ENCODE peak calls at places on chromosomes 11 and 22, in eight cellular contexts. X, I, O, V, P, D, J and E are unnamed samples.

GRCh38 chr11:19232910-19233503 is 7.7 kb downstream of the E2F8 start:
- DNase-seq in P (no peak), D (no peak), I (peak; percentile 33), O (no peak), J (no peak), X (no peak), V (no peak), E (peak; percentile 76)

GRCh38 chr11:45233121-45233803 is 52.9 kb downstream of the SYT13 start:
- DNase-seq in V (peak; percentile 69), I (peak; percentile 69), J (peak; percentile 33), O (peak; percentile 68), X (peak; percentile 76), D (peak; percentile 85), P (peak; percentile 67), E (peak; percentile 68)

GRCh38 chr11:87722756-87723599 is 452.3 kb downstream of the RAB38 start:
- DNase-seq in I (peak; percentile 36), V (no peak), X (peak; percentile 47), D (no peak), J (no peak), P (peak; percentile 16), O (no peak), E (peak; percentile 19)

GRCh38 chr11:12139144-12139881 is 28.9 kb downstream of the MICAL2 start:
- DNase-seq in X (no peak), D (no peak), J (no peak), V (no peak), I (no peak), P (no peak), O (no peak), E (peak; percentile 91)

GRCh38 chr11:35862666-35863065 is 81.2 kb upstream of the LDLRAD3 start:
- DNase-seq in X (no peak), O (no peak), I (no peak), J (no peak), V (no peak), P (no peak), D (no peak), E (no peak)

GRCh38 chr11:41116970-41117369 is 342.5 kb downstream of the LRRC4C start:
- DNase-seq in D (no peak), O (no peak), J (no peak), P (no peak), X (no peak), I (no peak), V (no peak), E (no peak)

GRCh38 chr22:30014244-30014643 is 66.0 kb upstream of the HORMAD2 start:
- DNase-seq in D (no peak), P (peak; percentile 13), X (no peak), J (no peak), O (no peak), V (no peak), I (no peak), E (no peak)

GRCh38 chr11:2302280-2302843 is 549 bp downstream of the TSPAN32 start:
- DNase-seq in V (no peak), I (no peak), O (peak; percentile 28), P (peak; percentile 34), X (peak; percentile 10), J (peak; percentile 17), D (peak; percentile 70), E (no peak)

GRCh38 chr11:125141686-125142535 is 22.6 kb upstream of the PKNOX2 start:
- DNase-seq in V (peak; percentile 40), O (peak; percentile 36), J (no peak), I (peak; percentile 45), P (peak; percentile 56), D (no peak), X (peak; percentile 64), E (peak; percentile 66)

GRCh38 chr11:107624983-107625779 is 34.2 kb downstream of the ELMOD1 start:
- DNase-seq in X (no peak), P (no peak), J (no peak), V (no peak), D (no peak), I (no peak), O (no peak), E (no peak)

GRCh38 chr11:112523477-112523876 is 262.8 kb upstream of the PLET1 start:
- DNase-seq in I (no peak), P (no peak), D (no peak), X (no peak), J (no peak), V (no peak), O (no peak), E (peak; percentile 6)

DNA sequence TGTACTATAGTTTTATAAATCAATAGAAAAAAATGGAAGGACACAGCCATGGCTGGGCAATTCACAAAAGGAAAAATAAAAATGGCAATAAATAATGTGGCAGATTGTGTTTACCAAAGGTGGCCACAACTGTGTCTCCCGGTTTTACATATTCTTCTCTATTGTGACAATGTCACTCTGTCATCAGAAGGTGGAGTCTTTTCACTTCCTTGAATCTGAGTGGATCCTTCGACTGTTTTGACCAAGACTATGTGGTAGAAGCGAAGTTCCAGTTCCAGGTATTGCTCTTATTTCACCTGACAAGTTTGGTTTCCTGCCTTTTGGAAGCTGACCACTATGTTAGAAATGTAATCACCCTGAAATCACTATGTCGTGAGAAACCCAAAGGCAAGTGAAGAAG is 31.0 kb upstream of the HSD17B12 start:
- DNase-seq in I (no peak), D (no peak), P (no peak), O (no peak), X (no peak), V (no peak), J (no peak), E (no peak)
- TF ChIP-seq CTCF in I (no peak), D (no peak), P (no peak), O (no peak), X (no peak), V (no peak), J (no peak), E (no peak)

GRCh38 chr11:86245369-86246292 is 1.1 kb downstream of the EED start:
- DNase-seq in X (peak; percentile 26), I (peak; percentile 7), D (no peak), J (no peak), V (no peak), P (peak; percentile 40), O (no peak), E (peak; percentile 14)

GRCh38 chr11:86244063-86244521 is 461 bp upstream of the EED start:
- DNase-seq in J (peak; percentile 83), D (peak; percentile 93), I (peak; percentile 90), X (peak; percentile 92), V (peak; percentile 86), P (peak; percentile 95), O (peak; percentile 91), E (no peak)

GRCh38 chr11:86244522-86245368 is at the start of gene EED:
- DNase-seq in I (peak; percentile 96), O (peak; percentile 96), V (peak; percentile 97), P (peak; percentile 97), J (peak; percentile 90), D (peak; percentile 99), X (peak; percentile 98), E (peak; percentile 97)

GRCh38 chr11:86241956-86242525 is 2.5 kb upstream of the EED start:
- DNase-seq in D (no peak), I (no peak), P (no peak), X (no peak), V (no peak), J (no peak), O (no peak), E (no peak)

GRCh38 chr11:86243377-86243776 is 1.2 kb upstream of the EED start:
- DNase-seq in O (no peak), P (peak; percentile 40), I (no peak), V (no peak), X (no peak), J (no peak), D (no peak), E (no peak)
- H3K36me3 ChIP-seq in O (no peaks in the 10 kb centered on the region), P (peaks cover 3% of the 10 kb centered on the region), I (no peaks in the 10 kb centered on the region), V (no peaks in the 10 kb centered on the region), X (peaks cover 3% of the 10 kb centered on the region), J (no peaks in the 10 kb centered on the region), D (no peaks in the 10 kb centered on the region), E (no peaks in the 10 kb centered on the region)

GRCh38 chr11:4903484-4903883 is at the start of gene OR51A7:
- DNase-seq in V (no peak), O (no peak), J (no peak), P (no peak), D (no peak), X (no peak), I (no peak), E (no peak)
- H3K4me3 ChIP-seq in V (no peak within 1 kb of the TSS), O (no peak within 1 kb of the TSS), J (no peak within 1 kb of the TSS), P (no peak within 1 kb of the TSS), D (no peak within 1 kb of the TSS), X (no peak within 1 kb of the TSS), I (no peak within 1 kb of the TSS), E (no peak within 1 kb of the TSS)

DNA sequence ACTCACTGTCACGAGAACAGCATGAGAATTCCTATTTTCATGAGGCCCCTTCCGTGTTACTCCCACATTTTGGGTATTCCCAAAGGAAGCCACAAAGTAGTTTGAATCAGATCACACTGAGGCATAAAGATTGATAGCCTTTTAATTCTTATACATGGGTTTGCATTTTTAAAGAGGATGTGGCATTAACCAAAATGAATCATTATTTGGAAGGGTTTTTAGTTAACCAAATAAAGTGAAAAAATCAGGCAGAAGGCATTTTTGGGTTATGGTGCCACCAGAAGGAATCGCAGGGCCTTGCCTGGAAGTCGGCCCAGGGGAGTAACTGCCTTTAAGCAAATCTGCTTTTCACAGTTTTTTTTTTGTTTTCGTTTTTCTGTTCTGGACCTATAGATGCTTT is 55.4 kb downstream of the HSD17B12 start:
- DNase-seq in I (no peak), O (no peak), J (no peak), V (no peak), D (no peak), X (no peak), P (no peak), E (no peak)
- TF ChIP-seq CTCF in I (no peak), O (no peak), J (no peak), V (no peak), D (no peak), X (no peak), P (no peak), E (no peak)

GRCh38 chr11:72012897-72013721 is 14.4 kb downstream of the IL18BP start:
- DNase-seq in V (peak; percentile 76), O (peak; percentile 75), X (no peak), J (peak; percentile 77), I (peak; percentile 77), D (peak; percentile 85), P (no peak), E (peak; percentile 31)

GRCh38 chr11:72013765-72014711 is 15.3 kb downstream of the IL18BP start:
- DNase-seq in O (no peak), X (no peak), J (no peak), D (no peak), I (peak; percentile 40), V (no peak), P (no peak), E (no peak)

GRCh38 chr11:72012091-72012630 is 13.5 kb downstream of the IL18BP start:
- DNase-seq in O (no peak), V (no peak), J (no peak), P (no peak), D (no peak), X (no peak), I (no peak), E (no peak)

GRCh38 chr11:72014761-72015320 is 16.1 kb downstream of the IL18BP start:
- DNase-seq in I (peak; percentile 10), X (no peak), J (no peak), O (no peak), P (no peak), V (no peak), D (no peak), E (no peak)

GRCh38 chr11:72015511-72016061 is 16.9 kb downstream of the IL18BP start:
- DNase-seq in I (peak; percentile 14), X (peak; percentile 53), P (peak; percentile 44), J (no peak), O (no peak), D (no peak), V (no peak), E (peak; percentile 39)
- H3K36me3 ChIP-seq in I (no peaks in the 10 kb centered on the region), X (peaks cover 100% of the 10 kb centered on the region), P (peaks cover 99% of the 10 kb centered on the region), J (peaks cover 32% of the 10 kb centered on the region), O (peaks cover 32% of the 10 kb centered on the region), D (peaks cover 99% of the 10 kb centered on the region), V (peaks cover 11% of the 10 kb centered on the region), E (peaks cover 87% of the 10 kb centered on the region)

GRCh38 chr22:35938226-35938625 is 90.4 kb downstream of the RBFOX2 start:
- DNase-seq in P (no peak), I (no peak), V (no peak), X (no peak), O (no peak), D (no peak), J (no peak), E (no peak)
- H3K4me3 ChIP-seq in P (no peak overlapping the region), I (no peak overlapping the region), V (no peak overlapping the region), X (no peak overlapping the region), O (no peak overlapping the region), D (no peak overlapping the region), J (no peak overlapping the region), E (no peak overlapping the region)